ENCODE peak calls at places on chromosomes 11 and 22, in five cellular contexts. W, N, G, D and E are unnamed samples.

GRCh38 chr11:65423516-65424199 is 1.1 kb downstream of the NEAT1 start:
- DNase-seq in W (no peak), D (no peak), N (no peak), G (peak), E (no peak)

GRCh38 chr22:18032455-18033101 is 8.2 kb upstream of the MICAL3 start:
- DNase-seq in W (no peak), G (no peak), N (no peak), D (peak), E (no peak)

GRCh38 chr11:81104051-81104450 is 1629.6 kb downstream of the FAM181B start:
- DNase-seq in G (no peak), N (no peak), D (no peak), W (no peak), E (no peak)

GRCh38 chr22:35315855-35316745 is 16.4 kb downstream of the TOM1 start:
- DNase-seq in N (peak), D (no peak), W (no peak), G (no peak), E (peak)

GRCh38 chr11:43555811-43556210 is 124.7 kb upstream of the HSD17B12 start:
- DNase-seq in G (peak), W (no peak), N (no peak), D (peak), E (no peak)

GRCh38 chr11:9613830-9614762 is 40.6 kb downstream of the WEE1 start:
- DNase-seq in D (peak), N (peak), G (peak), W (no peak), E (peak)

GRCh38 chr22:43820671-43821305 is 8.7 kb upstream of the EFCAB6 start:
- DNase-seq in W (no peak), G (no peak), N (no peak), D (no peak), E (peak)

GRCh38 chr11:12149672-12150225 is 39.4 kb downstream of the MICAL2 start:
- DNase-seq in G (no peak), W (no peak), D (no peak), N (no peak), E (no peak)

GRCh38 chr11:9498457-9499078 is 37.8 kb downstream of the ZNF143 start:
- DNase-seq in N (no peak), W (no peak), D (no peak), G (no peak), E (no peak)

GRCh38 chr22:26748845-26749244 is 91.5 kb downstream of the MIAT start:
- DNase-seq in D (no peak), G (no peak), N (no peak), W (no peak), E (no peak)

GRCh38 chr11:6201486-6201885 is 2.5 kb downstream of the OR52W1 start:
- DNase-seq in N (no peak), D (no peak), G (no peak), W (no peak), E (no peak)

GRCh38 chr11:1292644-1293618 is 16.5 kb downstream of the TOLLIP start:
- DNase-seq in W (no peak), N (no peak), D (no peak), G (peak), E (no peak)